ENCODE peak calls at places on chromosomes 4 and X, in eight cellular contexts. P, A, C, J, B, E, Z and N are unnamed samples.

GRCh38 chr4:172980178-172980577 is 188.4 kb upstream of the GALNT7 start:
- DNase-seq in P (no peak), A (no peak), C (no peak), J (no peak), B (no peak), E (no peak), Z (no peak), N (no peak)

GRCh38 chr4:152971053-152971452 is 34.9 kb downstream of the FHDC1 start:
- DNase-seq in P (no peak), A (no peak), C (no peak), J (no peak), B (no peak), E (no peak), Z (no peak), N (no peak)

GRCh38 chr4:181258569-181258968 is 984.6 kb upstream of the TENM3 start:
- DNase-seq in P (no peak), A (no peak), C (no peak), J (no peak), B (no peak), E (no peak), Z (no peak), N (no peak)

GRCh38 chr4:7739077-7739917 is 200.4 kb downstream of the AFAP1 start:
- DNase-seq in P (no peak), A (no peak), C (no peak), J (no peak), B (no peak), E (no peak), Z (no peak), N (no peak)

GRCh38 chr4:153668647-153669046 is 15.4 kb upstream of the TLR2 start:
- DNase-seq in P (no peak), A (no peak), C (peak; percentile 55), J (no peak), B (no peak), E (no peak), Z (no peak), N (no peak)

GRCh38 chr4:80529021-80529420 is 193.5 kb downstream of the CFAP299 start:
- DNase-seq in P (no peak), A (no peak), C (peak; percentile 0), J (no peak), B (no peak), E (no peak), Z (no peak), N (no peak)

GRCh38 chr4:132818091-132818490 is 331.0 kb upstream of the PCDH10 start:
- DNase-seq in P (no peak), A (no peak), C (no peak), J (peak; percentile 15), B (no peak), E (peak; percentile 0), Z (no peak), N (no peak)

GRCh38 chr4:6104541-6105130 is 86.4 kb upstream of the C4orf50 start:
- DNase-seq in P (no peak), A (no peak), C (no peak), J (no peak), B (no peak), E (no peak), Z (no peak), N (no peak)

GRCh38 chrX:10217218-10217617 is 60.4 kb downstream of the CLCN4 start:
- DNase-seq in P (no peak), A (no peak), C (no peak), J (no peak), B (peak; percentile 46), E (peak; percentile 56), Z (no peak), N (no peak)

GRCh38 chr4:43732829-43733426 is 715.7 kb downstream of the KCTD8 start:
- DNase-seq in P (no peak), A (no peak), C (no peak), J (no peak), B (no peak), E (no peak), Z (no peak), N (no peak)

GRCh38 chr4:7978489-7978888 is 38.8 kb upstream of the AFAP1 start:
- DNase-seq in P (peak; percentile 72), A (no peak), C (peak; percentile 15), J (no peak), B (no peak), E (no peak), Z (no peak), N (peak; percentile 47)

GRCh38 chrX:1355131-1355799 is 18.7 kb downstream of the IL3RA start:
- DNase-seq in P (no peak), A (no peak), C (no peak), J (no peak), B (no peak), E (peak; percentile 75), Z (no peak), N (no peak)

GRCh38 chrX:145817666-145818521 is at the start of gene SLITRK2:
- DNase-seq in P (no peak), A (no peak), C (peak; percentile 0), J (peak; percentile 31), B (peak; percentile 65), E (peak; percentile 60), Z (no peak), N (no peak)

GRCh38 chr4:91035276-91035675 is 908.1 kb downstream of the CCSER1 start:
- DNase-seq in P (no peak), A (no peak), C (no peak), J (no peak), B (no peak), E (no peak), Z (no peak), N (no peak)

GRCh38 chr4:134145369-134145768 is 56.2 kb downstream of the PABPC4L start:
- DNase-seq in P (no peak), A (no peak), C (no peak), J (no peak), B (no peak), E (no peak), Z (no peak), N (no peak)

GRCh38 chr4:74531952-74532794 is 87.2 kb downstream of the AREG start:
- DNase-seq in P (peak; percentile 64), A (peak; percentile 5), C (peak; percentile 94), J (peak; percentile 48), B (no peak), E (peak; percentile 4), Z (peak; percentile 30), N (peak; percentile 92)

GRCh38 chr4:75698963-75699228 is 25.5 kb upstream of the USO1 start:
- DNase-seq in P (no peak), A (no peak), C (no peak), J (no peak), B (no peak), E (no peak), Z (no peak), N (no peak)

GRCh38 chr4:23602720-23603119 is 287.1 kb downstream of the PPARGC1A start:
- DNase-seq in P (no peak), A (no peak), C (no peak), J (no peak), B (no peak), E (no peak), Z (no peak), N (no peak)

GRCh38 chr4:7372673-7373072 is 62.1 kb downstream of the PSAPL1 start:
- DNase-seq in P (no peak), A (no peak), C (peak; percentile 23), J (no peak), B (no peak), E (no peak), Z (no peak), N (no peak)

GRCh38 chr4:2412534-2412884 is 5.9 kb downstream of the ZFYVE28 start:
- DNase-seq in P (no peak), A (peak; percentile 88), C (no peak), J (no peak), B (no peak), E (no peak), Z (no peak), N (no peak)

GRCh38 chr4:144611850-144612249 is 34.1 kb upstream of the HHIP start:
- DNase-seq in P (peak; percentile 6), A (no peak), C (peak; percentile 46), J (peak; percentile 35), B (no peak), E (peak; percentile 62), Z (no peak), N (peak; percentile 26)

GRCh38 chrX:108312011-108312410 is 126.2 kb downstream of the COL4A6 start:
- DNase-seq in P (no peak), A (no peak), C (no peak), J (no peak), B (no peak), E (no peak), Z (no peak), N (no peak)

GRCh38 chr4:124854968-124855367 is 142.4 kb upstream of the ANKRD50 start:
- DNase-seq in P (peak; percentile 9), A (no peak), C (peak; percentile 21), J (no peak), B (no peak), E (no peak), Z (no peak), N (no peak)

GRCh38 chrX:21728276-21728968 is 29.5 kb downstream of the SMPX start:
- DNase-seq in P (no peak), A (no peak), C (no peak), J (no peak), B (no peak), E (no peak), Z (no peak), N (no peak)

GRCh38 chrX:40146471-40147398 is 49.0 kb upstream of the BCOR start:
- DNase-seq in P (peak; percentile 8), A (peak; percentile 35), C (peak; percentile 46), J (no peak), B (no peak), E (peak; percentile 91), Z (no peak), N (no peak)

GRCh38 chr4:165502919-165503907 is 124.4 kb downstream of the CPE start:
- DNase-seq in P (no peak), A (no peak), C (peak; percentile 87), J (no peak), B (no peak), E (no peak), Z (no peak), N (peak; percentile 4)

GRCh38 chr4:113971706-113972360 is 7.6 kb downstream of the ARSJ start:
- DNase-seq in P (no peak), A (no peak), C (no peak), J (no peak), B (no peak), E (no peak), Z (no peak), N (no peak)

GRCh38 chr4:123411976-123412589 is 15.5 kb downstream of the SPRY1 start:
- DNase-seq in P (no peak), A (no peak), C (no peak), J (no peak), B (no peak), E (no peak), Z (no peak), N (no peak)

GRCh38 chr4:40185830-40186664 is 10.8 kb upstream of the RHOH start:
- DNase-seq in P (no peak), A (no peak), C (no peak), J (no peak), B (no peak), E (no peak), Z (no peak), N (no peak)

GRCh38 chr4:168126952-168127351 is 34.6 kb downstream of the ANXA10 start:
- DNase-seq in P (no peak), A (no peak), C (no peak), J (no peak), B (no peak), E (no peak), Z (no peak), N (no peak)

GRCh38 chr4:140037353-140038030 is 116.5 kb downstream of the MAML3 start:
- DNase-seq in P (peak; percentile 61), A (no peak), C (peak; percentile 71), J (no peak), B (no peak), E (no peak), Z (no peak), N (no peak)

GRCh38 chr4:54683616-54684346 is 26.0 kb downstream of the KIT start:
- DNase-seq in P (peak; percentile 25), A (peak; percentile 64), C (peak; percentile 32), J (no peak), B (no peak), E (peak; percentile 46), Z (peak; percentile 17), N (peak; percentile 37)

GRCh38 chr4:47287735-47288134 is 175.8 kb downstream of the COMMD8 start:
- DNase-seq in P (no peak), A (no peak), C (peak; percentile 56), J (no peak), B (no peak), E (no peak), Z (no peak), N (no peak)

GRCh38 chrX:51955200-51955599 is 61.8 kb downstream of the MAGED1 start:
- DNase-seq in P (peak; percentile 0), A (no peak), C (no peak), J (no peak), B (no peak), E (no peak), Z (no peak), N (no peak)